ENCODE peak calls at places on chromosomes 3 and 15, in seven cellular contexts. T is neuronal stem cell, N is H9, C is mesendoderm, B is IMR-90, X is mesenchymal stem cell, A is trophoblast cell. Z is an unnamed sample.

GRCh38 chr15:76642671-76643070 is 262.5 kb downstream of the SCAPER start:
- DNase-seq in T (no peak), N (no peak), C (no peak), B (no peak), X (no peak), A (peak; percentile 18), Z (no peak)

GRCh38 chr3:123869165-123869564 is 15.0 kb downstream of the MYLK start:
- DNase-seq in T (no peak), N (no peak), C (no peak), B (no peak), X (no peak), A (no peak), Z (no peak)

GRCh38 chr15:82045179-82045891 is 483 bp downstream of the MEX3B start:
- DNase-seq in T (peak; percentile 59), N (peak; percentile 50), C (peak; percentile 69), B (peak; percentile 54), X (peak; percentile 80), A (peak; percentile 66), Z (peak; percentile 68)

GRCh38 chr15:100771745-100772144 is 107.9 kb upstream of the ALDH1A3 start:
- DNase-seq in T (no peak), N (no peak), C (no peak), B (no peak), X (no peak), A (no peak), Z (no peak)

GRCh38 chr3:152399374-152399773 is 130.6 kb downstream of the MBNL1 start:
- DNase-seq in T (no peak), N (no peak), C (no peak), B (peak; percentile 76), X (peak; percentile 79), A (peak; percentile 17), Z (no peak)

GRCh38 chr15:66096711-66097058 is 156.9 kb downstream of the MEGF11 start:
- DNase-seq in T (no peak), N (no peak), C (no peak), B (no peak), X (no peak), A (no peak), Z (no peak)

GRCh38 chr3:57078366-57079220 is 18.1 kb downstream of the SPATA12 start:
- DNase-seq in T (no peak), N (peak; percentile 62), C (peak; percentile 78), B (peak; percentile 16), X (peak; percentile 84), A (peak; percentile 95), Z (peak; percentile 89)

GRCh38 chr15:60408438-60409105 is 10.8 kb upstream of the ANXA2 start:
- DNase-seq in T (no peak), N (no peak), C (no peak), B (peak; percentile 88), X (peak; percentile 81), A (peak; percentile 43), Z (no peak)

GRCh38 chr3:58609990-58610389 is 32.8 kb upstream of the FAM107A start:
- DNase-seq in T (no peak), N (no peak), C (no peak), B (no peak), X (no peak), A (no peak), Z (no peak)

GRCh38 chr15:36579792-36580431 is 486 bp downstream of the CDIN1 start:
- DNase-seq in T (no peak), N (no peak), C (no peak), B (no peak), X (no peak), A (no peak), Z (no peak)

GRCh38 chr15:35692256-35692867 is 146.4 kb upstream of the DPH6 start:
- DNase-seq in T (no peak), N (no peak), C (no peak), B (no peak), X (no peak), A (no peak), Z (no peak)

GRCh38 chr3:155442066-155442465 is 148.6 kb upstream of the STRIT1 start:
- DNase-seq in T (no peak), N (no peak), C (no peak), B (peak; percentile 2), X (no peak), A (no peak), Z (no peak)

GRCh38 chr15:88954431-88955277 is 41.5 kb upstream of the MFGE8 start:
- DNase-seq in T (no peak), N (no peak), C (no peak), B (no peak), X (peak; percentile 41), A (no peak), Z (no peak)

GRCh38 chr15:40875996-40876740 is 2.1 kb upstream of the RHOV start:
- DNase-seq in T (no peak), N (no peak), C (no peak), B (no peak), X (no peak), A (peak; percentile 97), Z (no peak)
- H3K23ac ChIP-seq in T (no peak overlapping the region), N (no peak overlapping the region), C (no peak overlapping the region), B (no peak overlapping the region), X (no peak overlapping the region), A (no peak overlapping the region), Z (no peak overlapping the region)

GRCh38 chr3:187921391-187921790 is 176.1 kb upstream of the BCL6 start:
- DNase-seq in T (no peak), N (no peak), C (no peak), B (no peak), X (no peak), A (no peak), Z (no peak)
- H3K27ac ChIP-seq in T (no peak overlapping the region), N (no peak overlapping the region), C (no peak overlapping the region), B (no peak overlapping the region), X (no peak overlapping the region), A (peak overlapping the region; percentile 33), Z (no peak overlapping the region)

DNA sequence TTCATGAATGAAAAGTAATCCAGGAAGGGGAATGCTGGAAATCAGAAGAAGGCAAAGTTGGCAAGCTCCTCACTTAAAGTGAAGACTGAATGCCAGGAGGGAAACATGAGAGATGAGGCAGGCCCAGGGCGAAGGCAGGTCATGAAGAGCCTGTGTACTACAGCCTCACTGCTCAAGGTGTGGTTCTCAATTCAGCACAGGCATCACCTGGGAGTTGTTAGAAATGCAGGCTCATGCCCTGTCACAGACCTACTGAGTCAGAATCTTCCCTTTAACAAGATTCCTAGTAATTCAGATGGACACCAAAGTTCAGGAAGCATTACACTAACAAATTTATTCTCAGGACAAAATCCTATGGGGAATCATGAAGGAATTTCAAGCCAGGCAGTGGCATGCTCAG is 14.2 kb downstream of the MYO5A start:
- DNase-seq in T (no peak), N (no peak), C (no peak), B (no peak), X (no peak), A (no peak), Z (no peak)
- H3K23ac ChIP-seq in T (no peak overlapping the region), N (no peak overlapping the region), C (no peak overlapping the region), B (no peak overlapping the region), X (no peak overlapping the region), A (no peak overlapping the region), Z (no peak overlapping the region)

DNA sequence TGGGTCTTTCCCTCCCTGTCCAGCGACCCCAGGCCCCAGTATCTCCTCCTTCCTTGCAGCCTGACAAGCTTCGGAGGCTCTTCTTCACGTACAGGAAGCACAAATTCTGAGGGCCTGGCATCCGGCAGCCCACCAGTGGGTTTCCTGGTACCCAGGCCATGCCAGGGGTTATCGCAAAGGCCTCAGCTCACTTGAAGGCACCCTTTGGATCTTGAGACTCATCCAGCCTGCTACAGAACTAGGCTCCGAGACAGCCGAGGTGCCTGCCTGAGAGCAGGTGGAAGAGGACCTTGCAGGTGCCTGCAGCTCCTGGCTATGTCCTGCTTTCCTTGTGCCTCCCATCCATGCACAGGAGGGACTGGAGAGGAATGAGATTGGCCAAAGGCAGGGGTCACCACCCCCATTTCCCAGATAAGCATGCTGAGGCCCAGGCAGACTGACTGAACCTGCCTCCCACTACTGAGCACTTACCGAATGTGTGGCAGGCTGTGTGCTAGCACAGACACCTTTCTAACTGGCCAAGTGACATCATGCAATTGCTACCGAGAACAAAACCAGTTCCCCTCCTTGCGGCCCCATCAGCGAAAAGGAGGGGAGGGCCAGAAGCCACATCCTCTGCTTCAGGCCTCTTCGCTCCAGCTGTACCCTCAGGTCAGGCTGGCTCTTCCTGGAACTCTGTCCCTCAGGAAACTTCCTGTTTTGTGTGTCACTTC is 11.2 kb downstream of the SH2D7 start:
- DNase-seq in T (no peak), N (no peak), C (no peak), B (no peak), X (no peak), A (peak; percentile 74), Z (no peak)
- H3K27ac ChIP-seq in T (no peak overlapping the region), N (no peak overlapping the region), C (no peak overlapping the region), B (no peak overlapping the region), X (no peak overlapping the region), A (peak overlapping the region; percentile 4), Z (no peak overlapping the region)

DNA sequence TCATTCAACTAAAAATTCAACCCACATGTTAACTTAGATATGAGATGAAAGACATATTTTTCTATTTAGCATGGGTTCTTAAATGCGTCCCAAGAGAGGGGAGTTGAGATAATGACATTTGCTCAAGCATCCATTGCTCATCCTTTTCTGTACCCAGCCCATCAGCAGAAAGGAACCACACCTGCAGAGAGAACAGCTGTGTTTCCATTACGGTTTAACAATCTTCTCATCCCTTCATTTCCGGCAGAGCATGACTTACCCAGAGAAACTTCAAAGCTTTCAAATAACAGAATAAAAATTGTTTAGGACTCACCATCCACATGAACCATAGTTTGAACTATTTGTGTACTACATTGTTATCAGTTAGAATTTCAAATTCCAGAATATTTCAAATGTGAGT is 113.1 kb downstream of the TGFBR2 start:
- DNase-seq in T (no peak), N (no peak), C (no peak), B (no peak), X (no peak), A (peak; percentile 42), Z (no peak)
- H3K23ac ChIP-seq in T (no peak overlapping the region), N (no peak overlapping the region), C (no peak overlapping the region), B (no peak overlapping the region), X (no peak overlapping the region), A (no peak overlapping the region), Z (no peak overlapping the region)

DNA sequence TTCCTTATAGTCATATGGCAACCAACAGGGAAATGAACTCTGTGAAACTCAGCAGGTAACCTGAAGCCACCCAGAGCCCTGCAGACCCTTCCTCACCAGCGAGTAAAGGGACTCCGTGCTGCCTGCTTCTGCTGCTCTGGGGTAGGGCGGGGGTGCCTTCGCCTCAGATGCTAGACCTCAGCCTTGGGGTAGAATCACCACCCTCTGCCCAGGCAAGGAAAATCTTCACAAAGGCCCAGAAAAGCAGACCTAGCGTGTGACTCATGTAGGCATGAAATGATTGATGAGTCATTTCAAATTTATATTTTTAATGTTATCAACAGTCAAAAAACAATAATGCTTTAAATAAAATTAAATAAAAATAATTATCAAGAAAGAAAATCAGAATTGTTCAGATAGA is 6.6 kb downstream of the STIMATE start:
- DNase-seq in T (no peak), N (no peak), C (no peak), B (no peak), X (no peak), A (no peak), Z (no peak)
- H3K27ac ChIP-seq in T (no peak overlapping the region), N (no peak overlapping the region), C (no peak overlapping the region), B (no peak overlapping the region), X (no peak overlapping the region), A (no peak overlapping the region), Z (no peak overlapping the region)

GRCh38 chr3:172648736-172649135 is 62.1 kb downstream of the NCEH1 start:
- DNase-seq in T (no peak), N (no peak), C (no peak), B (peak; percentile 76), X (peak; percentile 75), A (peak; percentile 53), Z (no peak)
- H3K23ac ChIP-seq in T (no peak overlapping the region), N (no peak overlapping the region), C (no peak overlapping the region), B (peak overlapping the region; percentile 70), X (peak overlapping the region; percentile 73), A (no peak overlapping the region), Z (no peak overlapping the region)

GRCh38 chr15:51750942-51751686 is at the start of gene TMOD2:
- DNase-seq in T (peak; percentile 43), N (peak; percentile 65), C (peak; percentile 44), B (peak; percentile 26), X (peak; percentile 34), A (peak; percentile 35), Z (no peak)
- H3K27ac ChIP-seq in T (no peak within 1 kb of the TSS), N (no peak within 1 kb of the TSS), C (no peak within 1 kb of the TSS), B (no peak within 1 kb of the TSS), X (no peak within 1 kb of the TSS), A (no peak within 1 kb of the TSS), Z (no peak within 1 kb of the TSS)